ENCODE peak calls at places on chromosomes 3 and 15, in five cellular contexts. D is HCT116, Y is SK-N-SH, A is left ventricle myocardium inferior, P is fibroblast of lung. R is an unnamed sample.

GRCh38 chr3:41507336-41508062 is 308.2 kb downstream of the CTNNB1 start:
- DNase-seq in A (no peak), P (no peak), Y (no peak), D (no peak), R (no peak)

GRCh38 chr3:66889758-66890576 is 108.1 kb upstream of the KBTBD8 start:
- DNase-seq in P (no peak), D (no peak), A (no peak), Y (no peak), R (no peak)

GRCh38 chr3:125651246-125651645 is 55.9 kb upstream of the OSBPL11 start:
- DNase-seq in A (no peak), P (peak), Y (no peak), D (no peak), R (no peak)

GRCh38 chr3:66593978-66594377 is 93.2 kb upstream of the LRIG1 start:
- DNase-seq in P (peak), D (peak), Y (no peak), A (no peak), R (peak)

GRCh38 chr15:45134682-45135604 is 5.1 kb downstream of the DUOX1 start:
- DNase-seq in D (no peak), Y (no peak), A (no peak), P (no peak), R (no peak)

GRCh38 chr3:172869356-172869755 is 118.8 kb downstream of the ECT2 start:
- DNase-seq in Y (no peak), P (no peak), A (no peak), D (no peak), R (peak)

GRCh38 chr15:28975766-28976179 is 90.0 kb downstream of the APBA2 start:
- DNase-seq in D (peak), Y (peak), P (peak), A (no peak), R (peak)

GRCh38 chr3:69052567-69052898 is 400 bp upstream of the TMF1 start:
- DNase-seq in Y (no peak), D (no peak), P (no peak), A (no peak), R (no peak)

GRCh38 chr3:86794336-86795065 is 196.4 kb downstream of the VGLL3 start:
- DNase-seq in A (no peak), Y (no peak), P (peak), D (no peak), R (peak)

GRCh38 chr3:64417816-64418215 is 192.6 kb upstream of the PRICKLE2 start:
- DNase-seq in A (no peak), Y (no peak), P (peak), D (no peak), R (peak)

GRCh38 chr3:13266651-13267347 is 153.3 kb downstream of the NUP210 start:
- DNase-seq in P (no peak), Y (no peak), D (no peak), A (no peak), R (no peak)

GRCh38 chr3:160448845-160449659 is 534 bp downstream of the TRIM59 start:
- DNase-seq in Y (peak), P (peak), A (no peak), D (no peak), R (peak)

GRCh38 chr3:71050521-71051258 is 532.8 kb downstream of the FOXP1 start:
- DNase-seq in P (peak), A (no peak), Y (no peak), D (no peak), R (peak)

GRCh38 chr3:123658118-123658859 is 73.4 kb upstream of the HACD2 start:
- DNase-seq in A (peak), P (peak), Y (no peak), D (no peak), R (peak)

GRCh38 chr3:184765730-184766074 is 46.3 kb upstream of the VPS8 start:
- DNase-seq in Y (no peak), A (no peak), P (peak), D (no peak), R (no peak)

GRCh38 chr3:157204431-157204830 is 44.5 kb upstream of the CCNL1 start:
- DNase-seq in A (no peak), Y (no peak), D (no peak), P (peak), R (peak)

GRCh38 chr15:91516866-91517265 is 336.6 kb upstream of the SLCO3A1 start:
- DNase-seq in D (no peak), A (no peak), P (no peak), Y (no peak), R (no peak)

GRCh38 chr3:134251731-134252391 is 1.2 kb upstream of the RYK start:
- DNase-seq in A (peak), P (no peak), D (no peak), Y (peak), R (peak)

GRCh38 chr3:53753518-53754183 is 92.6 kb downstream of the CHDH start:
- DNase-seq in Y (no peak), P (no peak), A (no peak), D (no peak), R (no peak)

GRCh38 chr3:130946876-130947275 is 53.0 kb downstream of the ATP2C1 start:
- DNase-seq in Y (no peak), A (no peak), D (no peak), P (no peak), R (no peak)

GRCh38 chr3:37346227-37347005 is 172.0 kb upstream of the LRRFIP2 start:
- DNase-seq in A (no peak), Y (no peak), D (no peak), P (no peak), R (no peak)

GRCh38 chr15:75171408-75171807 is 30.3 kb upstream of the C15orf39 start:
- DNase-seq in Y (no peak), A (no peak), P (peak), D (no peak), R (peak)

DNA sequence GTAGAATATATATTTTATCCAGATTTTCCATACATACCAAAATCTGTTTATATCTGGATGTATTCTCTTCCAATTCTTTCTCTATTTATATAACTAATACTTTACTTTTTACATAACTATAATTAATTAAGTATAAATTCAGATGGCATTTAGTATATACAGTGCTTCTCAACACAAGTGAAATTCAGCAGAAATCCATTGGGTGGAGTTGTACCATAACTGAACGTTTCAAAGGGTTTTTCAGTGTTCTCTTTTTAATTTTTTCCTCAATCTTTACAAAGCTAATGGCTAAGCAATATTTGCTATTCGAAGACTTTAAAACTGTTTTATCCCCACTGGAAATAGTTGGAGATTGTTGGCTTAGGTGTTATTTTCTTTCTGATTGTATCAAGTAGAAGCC is 13.9 kb upstream of the ZBBX start:
- DNase-seq in Y (no peak), A (no peak), D (no peak), P (no peak), R (no peak)
- TF ChIP-seq CTCF in Y (peak), A (no peak), D (no peak), P (no peak), R (no peak)

GRCh38 chr15:78263351-78263781 is 996 bp upstream of the DNAJA4 start:
- DNase-seq in A (no peak), Y (no peak), P (no peak), D (no peak), R (no peak)

GRCh38 chr15:78265137-78265460 is 737 bp downstream of the DNAJA4 start:
- DNase-seq in A (no peak), D (no peak), P (no peak), Y (no peak), R (no peak)

GRCh38 chr15:78263907-78264303 is 457 bp upstream of the DNAJA4 start:
- DNase-seq in D (no peak), Y (no peak), A (no peak), P (no peak), R (no peak)

GRCh38 chr15:78265752-78266224 is 1.4 kb downstream of the DNAJA4 start:
- DNase-seq in A (no peak), Y (no peak), P (peak), D (no peak), R (peak)

DNA sequence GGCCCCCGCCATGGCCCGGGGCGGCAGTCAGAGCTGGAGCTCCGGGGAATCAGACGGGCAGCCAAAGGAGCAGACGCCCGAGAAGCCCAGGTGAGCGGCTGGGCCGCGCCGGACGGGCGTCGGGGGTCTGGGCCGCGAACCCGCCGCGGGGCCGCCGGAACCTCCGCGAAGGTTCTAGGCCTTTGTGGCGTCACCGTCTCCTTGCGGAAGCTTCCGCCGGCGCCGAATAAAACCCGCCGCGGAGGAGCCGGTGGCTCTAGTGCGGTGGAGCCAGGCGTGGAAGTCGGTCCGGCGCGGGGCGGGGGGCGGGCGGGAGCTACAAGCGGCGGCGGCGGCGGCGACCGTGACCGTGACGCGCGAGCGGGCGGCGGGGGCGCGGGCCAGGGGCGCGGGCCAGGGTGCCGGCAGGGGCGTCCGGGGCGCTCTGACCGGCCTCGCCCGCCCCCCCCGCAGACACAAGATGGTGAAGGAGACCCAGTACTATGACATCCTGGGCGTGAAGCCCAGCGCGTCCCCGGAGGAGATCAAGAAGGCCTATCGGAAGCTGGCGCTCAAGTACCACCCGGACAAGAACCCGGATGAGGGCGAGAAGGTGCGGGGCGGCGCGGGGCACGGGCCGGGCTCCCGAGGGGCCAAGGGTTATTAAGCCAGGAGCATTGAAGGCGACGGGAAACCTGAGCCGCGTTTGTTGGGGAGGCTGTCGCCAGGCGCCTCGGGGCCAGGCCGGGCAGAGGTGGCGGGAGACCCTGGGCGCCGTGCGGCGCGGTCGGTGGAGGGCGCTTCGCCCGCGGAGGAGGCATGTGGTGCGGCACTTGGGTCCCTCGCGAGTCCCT is at the start of gene DNAJA4:
- DNase-seq in P (peak), A (peak), D (no peak), Y (peak), R (peak)
- TF ChIP-seq CTCF in P (no peak), A (peak), D (no peak), Y (no peak), R (no peak)

DNA sequence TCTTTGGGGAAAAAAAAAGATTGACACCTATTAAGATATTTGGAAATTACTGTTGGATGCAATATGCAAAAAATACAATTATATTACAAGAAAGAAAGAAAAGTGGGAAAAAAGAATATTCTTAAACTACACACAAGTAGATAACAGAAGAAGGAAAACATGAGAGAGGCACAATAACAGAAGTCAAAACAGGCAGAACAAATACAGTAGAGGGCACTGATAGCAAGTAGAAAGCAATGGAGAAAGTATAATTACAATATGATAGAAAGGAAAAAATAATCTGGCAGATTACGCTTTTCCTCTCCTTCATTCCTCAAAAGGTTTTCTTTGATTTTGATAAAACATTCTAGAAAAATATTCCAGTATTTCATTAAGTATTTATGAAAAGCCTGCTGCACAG is 72.1 kb downstream of the ADAM10 start:
- DNase-seq in Y (no peak), P (no peak), A (no peak), D (no peak), R (no peak)
- TF ChIP-seq CTCF in Y (peak), P (no peak), A (peak), D (no peak), R (no peak)

GRCh38 chr3:171566803-171567422 is 106.7 kb upstream of the TNIK start:
- DNase-seq in D (peak), P (peak), A (no peak), Y (peak), R (peak)
- TF ChIP-seq CTCF in D (peak), P (peak), A (peak), Y (peak), R (peak)

DNA sequence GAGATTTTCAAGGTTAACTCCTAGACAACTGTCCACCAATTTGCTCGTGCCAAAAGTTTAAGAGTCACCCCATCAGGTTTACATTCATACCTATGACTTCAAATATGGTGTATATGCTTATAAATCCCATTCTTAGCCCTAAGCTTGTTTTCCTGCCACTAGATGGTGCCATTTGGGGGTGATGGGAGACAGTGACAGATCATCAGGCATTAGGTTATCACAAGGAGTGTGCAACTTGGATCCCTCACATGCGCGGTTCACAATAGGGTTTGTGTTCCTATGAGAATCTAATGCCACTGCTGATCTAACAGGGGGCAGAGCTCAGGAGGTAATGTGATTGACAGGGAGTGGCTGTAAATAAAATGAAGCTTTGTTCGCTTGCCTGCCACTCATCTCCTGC is 182.7 kb downstream of the CNTN6 start:
- DNase-seq in P (no peak), A (no peak), Y (no peak), D (no peak), R (no peak)
- TF ChIP-seq CTCF in P (peak), A (no peak), Y (peak), D (no peak), R (no peak)

R was measured in cardiac fibroblast.